ENCODE peak calls at places on chromosomes 12 and 14, in seven cellular contexts. D, O, C, J, N, K and F are unnamed samples.

GRCh38 chr14:53783256-53783655 is 173.4 kb downstream of the BMP4 start:
- DNase-seq in K (no peak), N (no peak), D (no peak), O (no peak), C (no peak), J (no peak), F (no peak)

GRCh38 chr12:89733579-89734201 is 25.1 kb upstream of the ATP2B1 start:
- DNase-seq in C (peak; percentile 95), D (no peak), O (peak; percentile 56), N (no peak), J (peak; percentile 29), K (no peak), F (no peak)

GRCh38 chr12:70448371-70448770 is 82.3 kb downstream of the KCNMB4 start:
- DNase-seq in N (no peak), D (no peak), J (no peak), K (no peak), O (no peak), C (no peak), F (no peak)

GRCh38 chr12:57853864-57854556 is 7.5 kb upstream of the CTDSP2 start:
- DNase-seq in O (no peak), K (no peak), D (no peak), J (peak; percentile 54), C (no peak), N (no peak), F (no peak)

GRCh38 chr12:12467701-12468218 is 94.9 kb downstream of the DUSP16 start:
- DNase-seq in K (no peak), N (no peak), C (peak; percentile 28), J (no peak), O (no peak), D (peak; percentile 43), F (no peak)

GRCh38 chr12:87922721-87923120 is 106.5 kb downstream of the C12orf50 start:
- DNase-seq in O (no peak), J (no peak), D (no peak), N (no peak), K (no peak), C (no peak), F (no peak)

GRCh38 chr12:122422769-122423257 is 344 bp upstream of the CLIP1 start:
- DNase-seq in K (peak; percentile 43), O (no peak), N (peak; percentile 48), J (peak; percentile 60), C (peak; percentile 64), D (peak; percentile 35), F (peak; percentile 39)

GRCh38 chr12:75854681-75855309 is 176.8 kb downstream of the PHLDA1 start:
- DNase-seq in C (peak; percentile 68), J (no peak), K (no peak), O (no peak), N (no peak), D (no peak), F (no peak)

GRCh38 chr14:90060965-90061848 is 587 bp upstream of the KCNK13 start:
- DNase-seq in C (no peak), O (no peak), J (no peak), D (no peak), N (no peak), K (peak; percentile 28), F (peak; percentile 62)

GRCh38 chr14:90058876-90059458 is 2.8 kb upstream of the KCNK13 start:
- DNase-seq in O (no peak), J (no peak), D (no peak), K (no peak), N (no peak), C (no peak), F (no peak)

GRCh38 chr14:90062852-90063539 is 1.2 kb downstream of the KCNK13 start:
- DNase-seq in D (no peak), O (no peak), J (no peak), N (no peak), K (no peak), C (no peak), F (peak; percentile 25)

GRCh38 chr14:90060312-90060964 is 1.4 kb upstream of the KCNK13 start:
- DNase-seq in C (peak; percentile 48), K (peak; percentile 58), J (peak; percentile 74), D (peak; percentile 27), N (peak; percentile 56), O (no peak), F (peak; percentile 88)

GRCh38 chr14:90061849-90062794 is at the start of gene KCNK13:
- DNase-seq in D (no peak), K (peak; percentile 63), J (peak; percentile 28), N (peak; percentile 48), C (no peak), O (no peak), F (peak; percentile 65)
- TF ChIP-seq CTCF in D (no peak), K (no peak), J (no peak), N (no peak), C (no peak), O (no peak), F (no peak)

DNA sequence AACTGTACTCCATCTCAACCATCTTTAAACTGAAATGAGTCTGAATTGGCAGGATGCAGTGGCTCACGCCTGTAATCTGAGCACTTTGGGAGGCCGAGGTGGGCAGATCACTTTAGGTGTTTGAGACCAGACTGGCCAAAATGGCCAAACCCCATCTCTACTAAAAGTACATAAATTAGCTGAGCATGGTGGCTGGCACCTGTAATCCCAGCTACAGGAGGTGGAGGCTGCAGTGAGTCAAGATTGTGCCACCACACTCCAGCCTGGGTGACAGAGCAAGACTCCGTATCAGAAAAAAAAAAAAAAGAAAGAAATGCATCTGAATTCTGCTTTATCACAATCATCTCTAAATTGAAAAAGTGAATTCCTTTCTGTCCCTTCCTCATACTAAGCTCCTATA is 110.3 kb downstream of the NELL2 start:
- DNase-seq in N (no peak), C (no peak), D (no peak), K (no peak), O (no peak), J (no peak), F (no peak)
- TF ChIP-seq CTCF in N (no peak), C (no peak), D (no peak), K (no peak), O (no peak), J (no peak), F (no peak)

DNA sequence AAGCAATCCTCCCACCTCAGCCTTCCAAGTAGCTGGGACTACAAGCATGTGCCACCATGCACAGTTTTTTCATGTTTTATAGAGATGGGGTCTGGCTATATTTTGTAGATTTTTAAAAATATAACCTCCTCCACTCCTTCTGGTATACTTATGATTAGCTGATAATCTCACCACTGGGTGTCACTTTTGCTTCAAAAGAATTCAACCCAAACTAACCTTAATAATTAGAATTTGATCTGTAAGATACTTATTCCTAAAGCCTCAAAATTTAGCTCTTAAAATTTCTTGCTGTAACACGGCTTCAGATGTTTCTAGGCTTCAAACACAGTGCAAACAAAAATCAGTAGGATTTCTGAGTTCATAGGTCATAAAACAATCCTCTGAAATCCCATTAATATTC is 130.3 kb downstream of the CEP83 start:
- DNase-seq in N (no peak), D (no peak), J (no peak), K (no peak), O (no peak), C (no peak), F (no peak)
- TF ChIP-seq CTCF in N (no peak), D (no peak), J (peak; percentile 33), K (no peak), O (no peak), C (no peak), F (no peak)

GRCh38 chr12:48716493-48717251 is at the start of gene CCNT1:
- DNase-seq in N (peak; percentile 95), J (peak; percentile 100), O (peak; percentile 100), D (peak; percentile 97), C (peak; percentile 100), K (peak; percentile 94), F (peak; percentile 97)

GRCh38 chr12:48712209-48712608 is 4.3 kb downstream of the CCNT1 start:
- DNase-seq in O (no peak), D (no peak), N (no peak), C (no peak), K (no peak), J (no peak), F (no peak)

GRCh38 chr12:48716168-48716492 is 377 bp downstream of the CCNT1 start:
- DNase-seq in J (no peak), D (no peak), O (no peak), K (no peak), C (no peak), N (no peak), F (no peak)

DNA sequence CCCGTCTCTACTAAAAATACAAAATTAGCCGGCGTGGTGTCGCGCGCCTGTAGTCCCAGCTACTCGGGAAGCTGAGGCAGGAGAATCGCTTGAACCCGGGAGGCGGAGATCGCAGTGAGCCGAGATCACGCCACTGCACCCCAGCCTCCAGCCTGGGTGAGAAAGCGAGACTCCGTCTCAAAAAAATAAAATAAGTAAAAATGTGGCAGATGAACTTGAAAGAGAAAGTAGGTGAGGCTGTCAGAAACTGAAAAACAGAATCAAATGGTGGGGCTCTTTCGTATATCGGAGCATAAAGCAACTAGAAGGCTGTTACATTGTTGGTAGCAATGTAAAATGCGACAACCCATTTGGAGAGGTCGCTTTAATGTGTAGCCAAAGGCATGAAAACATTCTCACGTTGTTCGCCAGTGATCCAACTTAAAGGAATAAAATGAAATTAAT is 767 bp upstream of the CCNT1 start:
- DNase-seq in K (no peak), O (no peak), N (no peak), C (peak; percentile 16), D (no peak), J (peak; percentile 8), F (peak; percentile 55)
- TF ChIP-seq CTCF in K (no peak), O (no peak), N (no peak), C (no peak), D (no peak), J (no peak), F (no peak)

GRCh38 chr12:59444932-59445331 is 150.9 kb upstream of the SLC16A7 start:
- DNase-seq in D (no peak), O (no peak), C (peak; percentile 9), J (no peak), N (no peak), K (no peak), F (no peak)
- TF ChIP-seq CTCF in D (peak; percentile 46), O (no peak), C (peak; percentile 26), J (peak; percentile 14), N (no peak), K (peak; percentile 54), F (peak; percentile 19)

DNA sequence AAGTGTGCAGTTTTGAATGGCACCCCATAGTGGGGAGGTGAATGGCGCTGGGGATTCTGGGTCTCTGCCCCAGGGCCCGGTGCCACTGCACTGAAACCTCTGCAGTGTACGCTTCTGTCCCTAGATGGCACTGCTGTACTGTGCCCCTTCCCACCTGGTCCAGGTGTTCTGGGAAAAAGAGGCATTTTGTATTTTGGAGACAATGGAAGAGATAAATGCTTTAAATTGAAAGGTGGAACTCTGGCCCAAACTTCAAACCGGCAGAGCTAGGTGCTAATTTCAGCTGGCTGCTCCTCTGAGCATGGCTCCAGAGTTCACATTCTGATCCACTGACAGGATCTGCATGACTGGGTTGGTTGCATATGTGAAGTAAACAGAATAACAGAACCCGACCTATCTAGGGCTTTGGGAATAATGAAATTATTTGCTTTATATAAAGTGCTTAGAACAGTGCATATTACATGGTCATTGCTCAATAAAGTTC is 52.2 kb downstream of the KRT80 start:
- DNase-seq in J (no peak), C (no peak), K (peak; percentile 69), N (peak; percentile 69), O (no peak), D (peak; percentile 30), F (no peak)
- TF ChIP-seq CTCF in J (peak; percentile 71), C (peak; percentile 84), K (peak; percentile 64), N (peak; percentile 69), O (peak; percentile 90), D (peak; percentile 59), F (peak; percentile 53)

DNA sequence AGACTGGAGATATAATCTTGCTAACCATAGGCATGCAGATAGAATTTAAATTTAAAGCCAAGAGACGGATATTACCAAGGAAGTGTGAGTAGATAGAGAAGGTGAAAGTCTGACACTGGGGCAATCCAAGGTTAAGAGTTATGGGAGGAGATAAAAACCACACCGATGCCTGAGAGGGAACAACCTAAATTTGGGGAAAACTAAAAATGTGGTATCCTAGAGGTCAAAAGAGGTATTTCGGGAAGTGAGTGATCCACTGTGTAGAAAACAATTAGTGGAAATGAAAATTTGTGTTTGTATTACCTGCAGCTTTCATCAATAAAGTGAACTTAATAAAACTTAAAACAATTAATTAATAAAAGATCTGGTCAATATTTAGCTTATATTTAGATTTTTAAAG is 269.0 kb upstream of the RPL10L start:
- DNase-seq in D (no peak), C (no peak), K (no peak), O (no peak), J (no peak), N (no peak), F (no peak)
- TF ChIP-seq CTCF in D (no peak), C (no peak), K (no peak), O (no peak), J (no peak), N (peak; percentile 73), F (no peak)